ENCODE peak calls at places on chromosomes 12 and 14, in nine cellular contexts. One of them, this sample, is unnamed.

GRCh38 chr14:91872011-91872476 is 4.7 kb upstream of the TC2N start:
- DNase-seq in activated CD4-positive, alpha-beta T cell treated with anti-CD3 and anti-CD28 coated beads for 4 hours: peak; percentile 58
- DNase-seq in NCI-H1105: no peak
- DNase-seq in amniotic epithelial cell: no peak
- DNase-seq in progenitor cell of endocrine pancreas: no peak
- DNase-seq in GM23338: no peak
- DNase-seq in endothelial cell of umbilical vein: peak; percentile 19
- DNase-seq in transverse colon: no peak
- DNase-seq in NCI-H1694 treated with DMSO at 0.1 percent for 48 hours: no peak
- DNase-seq in this sample: no peak

GRCh38 chr14:22225526-22226133 is 363.4 kb downstream of the DAD1 start:
- DNase-seq in activated CD4-positive, alpha-beta T cell treated with anti-CD3 and anti-CD28 coated beads for 4 hours: no peak
- DNase-seq in NCI-H1105: no peak
- DNase-seq in amniotic epithelial cell: peak; percentile 30
- DNase-seq in progenitor cell of endocrine pancreas: no peak
- DNase-seq in GM23338: no peak
- DNase-seq in endothelial cell of umbilical vein: no peak
- DNase-seq in transverse colon: no peak
- DNase-seq in NCI-H1694 treated with DMSO at 0.1 percent for 48 hours: no peak
- DNase-seq in this sample: no peak

GRCh38 chr14:99758915-99759545 is 34.2 kb upstream of the EML1 start:
- DNase-seq in activated CD4-positive, alpha-beta T cell treated with anti-CD3 and anti-CD28 coated beads for 4 hours: no peak
- DNase-seq in NCI-H1105: no peak
- DNase-seq in amniotic epithelial cell: no peak
- DNase-seq in progenitor cell of endocrine pancreas: no peak
- DNase-seq in GM23338: no peak
- DNase-seq in endothelial cell of umbilical vein: no peak
- DNase-seq in transverse colon: no peak
- DNase-seq in NCI-H1694 treated with DMSO at 0.1 percent for 48 hours: no peak
- DNase-seq in this sample: no peak

GRCh38 chr12:132286912-132287311 is 42.5 kb downstream of the GALNT9 start:
- DNase-seq in activated CD4-positive, alpha-beta T cell treated with anti-CD3 and anti-CD28 coated beads for 4 hours: no peak
- DNase-seq in NCI-H1105: no peak
- DNase-seq in amniotic epithelial cell: peak; percentile 19
- DNase-seq in progenitor cell of endocrine pancreas: no peak
- DNase-seq in GM23338: no peak
- DNase-seq in endothelial cell of umbilical vein: no peak
- DNase-seq in transverse colon: no peak
- DNase-seq in NCI-H1694 treated with DMSO at 0.1 percent for 48 hours: no peak
- DNase-seq in this sample: no peak

GRCh38 chr12:50537538-50537919 is 32.7 kb downstream of the DIP2B start:
- DNase-seq in activated CD4-positive, alpha-beta T cell treated with anti-CD3 and anti-CD28 coated beads for 4 hours: peak; percentile 37
- DNase-seq in NCI-H1105: no peak
- DNase-seq in amniotic epithelial cell: peak; percentile 77
- DNase-seq in progenitor cell of endocrine pancreas: no peak
- DNase-seq in GM23338: no peak
- DNase-seq in endothelial cell of umbilical vein: no peak
- DNase-seq in transverse colon: no peak
- DNase-seq in NCI-H1694 treated with DMSO at 0.1 percent for 48 hours: no peak
- DNase-seq in this sample: no peak

GRCh38 chr14:82410064-82410463 is 876.4 kb upstream of the SEL1L start:
- DNase-seq in activated CD4-positive, alpha-beta T cell treated with anti-CD3 and anti-CD28 coated beads for 4 hours: no peak
- DNase-seq in NCI-H1105: no peak
- DNase-seq in amniotic epithelial cell: no peak
- DNase-seq in progenitor cell of endocrine pancreas: no peak
- DNase-seq in GM23338: no peak
- DNase-seq in endothelial cell of umbilical vein: no peak
- DNase-seq in transverse colon: no peak
- DNase-seq in NCI-H1694 treated with DMSO at 0.1 percent for 48 hours: no peak
- DNase-seq in this sample: no peak

GRCh38 chr12:43882578-43883178 is 46.8 kb downstream of the TMEM117 start:
- DNase-seq in activated CD4-positive, alpha-beta T cell treated with anti-CD3 and anti-CD28 coated beads for 4 hours: peak; percentile 15
- DNase-seq in NCI-H1105: peak; percentile 54
- DNase-seq in amniotic epithelial cell: peak; percentile 62
- DNase-seq in progenitor cell of endocrine pancreas: no peak
- DNase-seq in GM23338: peak; percentile 79
- DNase-seq in endothelial cell of umbilical vein: peak; percentile 65
- DNase-seq in transverse colon: peak; percentile 12
- DNase-seq in NCI-H1694 treated with DMSO at 0.1 percent for 48 hours: peak; percentile 72
- DNase-seq in this sample: no peak

GRCh38 chr14:32342151-32342853 is 13.2 kb downstream of the AKAP6 start:
- DNase-seq in activated CD4-positive, alpha-beta T cell treated with anti-CD3 and anti-CD28 coated beads for 4 hours: no peak
- DNase-seq in NCI-H1105: no peak
- DNase-seq in amniotic epithelial cell: peak; percentile 17
- DNase-seq in progenitor cell of endocrine pancreas: no peak
- DNase-seq in GM23338: no peak
- DNase-seq in endothelial cell of umbilical vein: no peak
- DNase-seq in transverse colon: no peak
- DNase-seq in NCI-H1694 treated with DMSO at 0.1 percent for 48 hours: no peak
- DNase-seq in this sample: no peak

GRCh38 chr12:14418526-14418925 is 53.0 kb downstream of the ATF7IP start:
- DNase-seq in activated CD4-positive, alpha-beta T cell treated with anti-CD3 and anti-CD28 coated beads for 4 hours: no peak
- DNase-seq in NCI-H1105: no peak
- DNase-seq in amniotic epithelial cell: peak; percentile 45
- DNase-seq in progenitor cell of endocrine pancreas: no peak
- DNase-seq in GM23338: no peak
- DNase-seq in endothelial cell of umbilical vein: peak; percentile 83
- DNase-seq in transverse colon: no peak
- DNase-seq in NCI-H1694 treated with DMSO at 0.1 percent for 48 hours: no peak
- DNase-seq in this sample: no peak

GRCh38 chr12:96710127-96710745 is 196.8 kb upstream of the NEDD1 start:
- DNase-seq in activated CD4-positive, alpha-beta T cell treated with anti-CD3 and anti-CD28 coated beads for 4 hours: no peak
- DNase-seq in NCI-H1105: no peak
- DNase-seq in amniotic epithelial cell: no peak
- DNase-seq in progenitor cell of endocrine pancreas: no peak
- DNase-seq in GM23338: peak; percentile 67
- DNase-seq in endothelial cell of umbilical vein: no peak
- DNase-seq in transverse colon: no peak
- DNase-seq in NCI-H1694 treated with DMSO at 0.1 percent for 48 hours: no peak
- DNase-seq in this sample: peak; percentile 5

GRCh38 chr14:73785336-73785833 is 66.2 kb upstream of the PTGR2 start:
- DNase-seq in activated CD4-positive, alpha-beta T cell treated with anti-CD3 and anti-CD28 coated beads for 4 hours: no peak
- DNase-seq in NCI-H1105: no peak
- DNase-seq in amniotic epithelial cell: no peak
- DNase-seq in progenitor cell of endocrine pancreas: no peak
- DNase-seq in GM23338: peak; percentile 51
- DNase-seq in endothelial cell of umbilical vein: peak; percentile 75
- DNase-seq in transverse colon: peak; percentile 49
- DNase-seq in NCI-H1694 treated with DMSO at 0.1 percent for 48 hours: no peak
- DNase-seq in this sample: no peak

GRCh38 chr12:112296183-112296582 is 86.0 kb downstream of the HECTD4 start:
- DNase-seq in activated CD4-positive, alpha-beta T cell treated with anti-CD3 and anti-CD28 coated beads for 4 hours: no peak
- DNase-seq in NCI-H1105: no peak
- DNase-seq in amniotic epithelial cell: no peak
- DNase-seq in progenitor cell of endocrine pancreas: no peak
- DNase-seq in GM23338: no peak
- DNase-seq in endothelial cell of umbilical vein: no peak
- DNase-seq in transverse colon: no peak
- DNase-seq in NCI-H1694 treated with DMSO at 0.1 percent for 48 hours: no peak
- DNase-seq in this sample: no peak

GRCh38 chr12:100372846-100373245 is 16.0 kb downstream of the SLC17A8 start:
- DNase-seq in activated CD4-positive, alpha-beta T cell treated with anti-CD3 and anti-CD28 coated beads for 4 hours: no peak
- DNase-seq in NCI-H1105: no peak
- DNase-seq in amniotic epithelial cell: no peak
- DNase-seq in progenitor cell of endocrine pancreas: no peak
- DNase-seq in GM23338: peak; percentile 75
- DNase-seq in endothelial cell of umbilical vein: no peak
- DNase-seq in transverse colon: no peak
- DNase-seq in NCI-H1694 treated with DMSO at 0.1 percent for 48 hours: no peak
- DNase-seq in this sample: no peak

GRCh38 chr14:72165151-72165715 is 233.0 kb downstream of the RGS6 start:
- DNase-seq in activated CD4-positive, alpha-beta T cell treated with anti-CD3 and anti-CD28 coated beads for 4 hours: no peak
- DNase-seq in NCI-H1105: no peak
- DNase-seq in amniotic epithelial cell: no peak
- DNase-seq in progenitor cell of endocrine pancreas: no peak
- DNase-seq in GM23338: no peak
- DNase-seq in endothelial cell of umbilical vein: no peak
- DNase-seq in transverse colon: no peak
- DNase-seq in NCI-H1694 treated with DMSO at 0.1 percent for 48 hours: no peak
- DNase-seq in this sample: no peak

This sample was measured in NCI-H1092.